ENCODE peak calls at places on chromosomes 1 and 21, in five cellular contexts. One of them, this sample, is unnamed.

GRCh38 chr1:101259744-101260148 is 22.9 kb downstream of the S1PR1 start:
- DNase-seq in GM12892: no peak
- DNase-seq in SK-N-SH: no peak
- DNase-seq in H1: no peak
- DNase-seq in K562: no peak
- DNase-seq in this sample: no peak

GRCh38 chr1:77060000-77060399 is 159.2 kb downstream of the PIGK start:
- DNase-seq in GM12892: no peak
- DNase-seq in SK-N-SH: no peak
- DNase-seq in H1: no peak
- DNase-seq in K562: no peak
- DNase-seq in this sample: no peak

GRCh38 chr1:226921504-226921903 is 18.6 kb upstream of the COQ8A start:
- DNase-seq in GM12892: no peak
- DNase-seq in SK-N-SH: no peak
- DNase-seq in H1: no peak
- DNase-seq in K562: no peak
- DNase-seq in this sample: no peak

GRCh38 chr1:199789141-199789540 is 238.4 kb upstream of the NR5A2 start:
- DNase-seq in GM12892: no peak
- DNase-seq in SK-N-SH: no peak
- DNase-seq in H1: no peak
- DNase-seq in K562: no peak
- DNase-seq in this sample: no peak

GRCh38 chr1:203629509-203630082 is 3.0 kb downstream of the ATP2B4 start:
- DNase-seq in GM12892: peak; percentile 32
- DNase-seq in SK-N-SH: no peak
- DNase-seq in H1: no peak
- DNase-seq in K562: peak; percentile 63
- DNase-seq in this sample: no peak

GRCh38 chr1:8908388-8909151 is 30.1 kb upstream of the ENO1 start:
- DNase-seq in GM12892: no peak
- DNase-seq in SK-N-SH: no peak
- DNase-seq in H1: no peak
- DNase-seq in K562: no peak
- DNase-seq in this sample: no peak

GRCh38 chr21:42159560-42160110 is 59.3 kb upstream of the ABCG1 start:
- DNase-seq in GM12892: no peak
- DNase-seq in SK-N-SH: no peak
- DNase-seq in H1: no peak
- DNase-seq in K562: no peak
- DNase-seq in this sample: no peak

GRCh38 chr1:115063238-115063901 is 25.9 kb downstream of the TSPAN2 start:
- DNase-seq in GM12892: no peak
- DNase-seq in SK-N-SH: no peak
- DNase-seq in H1: no peak
- DNase-seq in K562: no peak
- DNase-seq in this sample: no peak

GRCh38 chr1:10622896-10623295 is 148.1 kb downstream of the PEX14 start:
- DNase-seq in GM12892: no peak
- DNase-seq in SK-N-SH: no peak
- DNase-seq in H1: no peak
- DNase-seq in K562: no peak
- DNase-seq in this sample: no peak

GRCh38 chr1:44035726-44036408 is 4.6 kb upstream of the SLC6A9 start:
- DNase-seq in GM12892: no peak
- DNase-seq in SK-N-SH: peak; percentile 64
- DNase-seq in H1: no peak
- DNase-seq in K562: peak; percentile 99
- DNase-seq in this sample: no peak

DNA sequence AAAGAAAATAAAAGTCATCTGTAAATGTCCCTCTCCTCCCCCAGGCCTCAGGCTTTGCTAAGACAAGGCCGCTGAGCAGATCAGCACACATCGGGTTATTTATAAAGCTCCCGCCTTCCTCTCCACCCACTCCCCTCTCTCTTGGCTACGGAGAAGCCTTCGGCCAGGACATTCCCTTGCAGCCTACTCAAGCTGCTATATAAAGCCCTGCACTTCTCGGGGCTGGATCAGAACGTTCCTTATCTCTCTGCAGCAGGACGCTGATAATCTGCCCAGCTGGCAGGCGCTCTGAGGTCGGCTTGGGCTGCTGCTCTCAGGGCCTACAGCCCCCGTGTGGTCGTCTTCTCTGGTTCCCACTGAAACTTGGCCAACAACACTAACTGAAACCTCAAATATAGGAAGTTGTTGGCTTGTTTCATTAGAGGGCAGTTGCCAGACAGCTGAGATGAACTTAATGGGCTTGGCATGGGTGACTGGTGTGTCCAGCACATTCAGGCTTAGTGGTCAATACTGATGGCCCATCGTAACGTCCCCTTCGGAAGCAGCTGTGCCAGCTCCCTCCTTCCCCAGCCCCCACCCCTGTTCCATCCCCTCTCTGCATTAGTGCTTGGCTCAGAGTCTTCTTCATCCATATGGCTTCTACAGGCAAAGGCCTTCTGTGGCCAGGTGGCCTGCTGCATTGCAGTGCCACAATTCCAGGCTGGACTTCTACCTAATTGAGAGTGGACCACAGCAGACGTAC is 64.6 kb downstream of the IER5 start:
- DNase-seq in GM12892: no peak
- DNase-seq in SK-N-SH: peak; percentile 68
- DNase-seq in H1: no peak
- DNase-seq in K562: peak; percentile 96
- DNase-seq in this sample: no peak
- TF ChIP-seq TAF1 in GM12892: no peak
- TF ChIP-seq TAF1 in SK-N-SH: no peak
- TF ChIP-seq TAF1 in H1: peak; percentile 25
- TF ChIP-seq TAF1 in K562: peak; percentile 69
- TF ChIP-seq TAF1 in this sample: no peak

GRCh38 chr21:35084869-35085268 is 35.8 kb upstream of the RUNX1 start:
- DNase-seq in GM12892: no peak
- DNase-seq in SK-N-SH: no peak
- DNase-seq in H1: no peak
- DNase-seq in K562: no peak
- DNase-seq in this sample: no peak
- TF ChIP-seq TAF1 in GM12892: no peak
- TF ChIP-seq TAF1 in SK-N-SH: no peak
- TF ChIP-seq TAF1 in H1: no peak
- TF ChIP-seq TAF1 in K562: no peak
- TF ChIP-seq TAF1 in this sample: no peak

GRCh38 chr1:56071351-56071750 is 508.0 kb downstream of the PLPP3 start:
- DNase-seq in GM12892: no peak
- DNase-seq in SK-N-SH: no peak
- DNase-seq in H1: no peak
- DNase-seq in K562: no peak
- DNase-seq in this sample: no peak

GRCh38 chr1:56072310-56072709 is 507.1 kb downstream of the PLPP3 start:
- DNase-seq in GM12892: no peak
- DNase-seq in SK-N-SH: no peak
- DNase-seq in H1: no peak
- DNase-seq in K562: no peak
- DNase-seq in this sample: no peak

GRCh38 chr1:56068210-56068609 is 511.2 kb downstream of the PLPP3 start:
- DNase-seq in GM12892: no peak
- DNase-seq in SK-N-SH: no peak
- DNase-seq in H1: no peak
- DNase-seq in K562: no peak
- DNase-seq in this sample: no peak

GRCh38 chr1:56068908-56069307 is 510.5 kb downstream of the PLPP3 start:
- DNase-seq in GM12892: no peak
- DNase-seq in SK-N-SH: no peak
- DNase-seq in H1: no peak
- DNase-seq in K562: no peak
- DNase-seq in this sample: no peak

DNA sequence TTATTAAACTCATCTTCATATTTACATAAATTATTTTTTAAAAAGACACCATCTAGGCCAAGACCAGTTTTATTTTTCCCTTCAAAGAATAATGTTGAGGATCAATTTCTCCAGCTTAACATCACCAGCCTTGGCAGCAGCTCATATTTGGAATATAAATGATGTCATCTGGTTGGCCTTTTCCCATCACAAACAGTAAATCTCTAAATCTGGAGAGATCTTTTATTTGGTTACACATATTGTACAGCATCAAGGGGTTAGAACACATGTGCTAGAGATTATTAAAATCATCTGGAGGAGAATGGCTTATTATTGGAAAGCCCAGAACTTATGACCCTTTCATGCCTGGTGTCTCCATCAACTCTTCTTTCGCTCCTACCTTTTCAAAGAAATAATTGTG is 508.8 kb downstream of the PLPP3 start:
- DNase-seq in GM12892: no peak
- DNase-seq in SK-N-SH: no peak
- DNase-seq in H1: no peak
- DNase-seq in K562: no peak
- DNase-seq in this sample: no peak
- TF ChIP-seq TAF1 in GM12892: no peak
- TF ChIP-seq TAF1 in SK-N-SH: no peak
- TF ChIP-seq TAF1 in H1: no peak
- TF ChIP-seq TAF1 in K562: no peak
- TF ChIP-seq TAF1 in this sample: no peak

DNA sequence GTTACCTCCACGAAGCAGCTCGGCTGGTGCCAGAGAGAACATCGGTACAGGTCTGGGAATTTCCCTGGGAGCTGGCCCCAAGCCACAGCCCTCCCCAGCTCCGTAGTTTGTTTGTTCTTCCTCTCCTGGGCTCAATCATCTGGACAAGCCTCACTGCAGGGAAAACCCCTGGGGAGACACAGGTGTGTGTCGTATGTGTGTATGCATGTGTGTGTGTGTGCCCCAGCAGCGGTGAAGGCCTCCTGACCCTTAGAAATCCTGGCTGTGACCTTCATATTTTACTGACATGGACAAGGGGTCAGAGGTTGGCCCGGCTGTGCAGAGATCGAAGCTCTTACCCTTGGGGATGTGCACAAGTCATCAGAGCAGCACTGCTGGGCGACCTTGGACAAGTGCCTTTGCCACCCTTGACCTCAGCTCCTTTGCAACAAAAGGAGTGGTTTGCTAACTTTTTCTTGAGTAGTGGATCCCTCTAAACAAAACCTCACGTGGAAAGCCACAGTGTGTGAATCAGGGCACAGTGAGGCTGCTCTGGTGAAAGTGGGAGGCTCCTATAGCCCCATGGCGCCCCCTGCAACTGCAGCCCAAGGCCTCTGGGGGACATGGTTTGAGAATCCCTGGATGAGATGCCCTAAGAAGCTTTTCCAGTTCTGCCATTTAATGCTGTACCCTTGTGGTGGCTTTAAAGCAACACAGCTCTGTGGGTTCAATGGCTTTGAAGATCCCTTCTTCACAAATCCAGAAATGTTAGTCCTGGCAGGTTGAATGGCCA is 12.3 kb upstream of the IL22RA1 start:
- DNase-seq in GM12892: peak; percentile 33
- DNase-seq in SK-N-SH: peak; percentile 43
- DNase-seq in H1: no peak
- DNase-seq in K562: no peak
- DNase-seq in this sample: no peak
- TF ChIP-seq TAF1 in GM12892: no peak
- TF ChIP-seq TAF1 in SK-N-SH: no peak
- TF ChIP-seq TAF1 in H1: no peak
- TF ChIP-seq TAF1 in K562: no peak
- TF ChIP-seq TAF1 in this sample: no peak

GRCh38 chr1:24005163-24005562 is 25.0 kb upstream of the SRSF10 start:
- DNase-seq in GM12892: no peak
- DNase-seq in SK-N-SH: no peak
- DNase-seq in H1: no peak
- DNase-seq in K562: no peak
- DNase-seq in this sample: no peak

GRCh38 chr1:24007079-24007478 is 27.0 kb upstream of the SRSF10 start:
- DNase-seq in GM12892: no peak
- DNase-seq in SK-N-SH: no peak
- DNase-seq in H1: no peak
- DNase-seq in K562: no peak
- DNase-seq in this sample: no peak

GRCh38 chr1:24004132-24004531 is 24.0 kb upstream of the SRSF10 start:
- DNase-seq in GM12892: no peak
- DNase-seq in SK-N-SH: no peak
- DNase-seq in H1: no peak
- DNase-seq in K562: no peak
- DNase-seq in this sample: no peak

GRCh38 chr1:24010650-24011049 is 30.5 kb upstream of the SRSF10 start:
- DNase-seq in GM12892: no peak
- DNase-seq in SK-N-SH: no peak
- DNase-seq in H1: no peak
- DNase-seq in K562: no peak
- DNase-seq in this sample: no peak

GRCh38 chr1:24009406-24009805 is 29.3 kb upstream of the SRSF10 start:
- DNase-seq in GM12892: no peak
- DNase-seq in SK-N-SH: no peak
- DNase-seq in H1: no peak
- DNase-seq in K562: no peak
- DNase-seq in this sample: no peak
- TF ChIP-seq TAF1 in GM12892: no peak
- TF ChIP-seq TAF1 in SK-N-SH: no peak
- TF ChIP-seq TAF1 in H1: no peak
- TF ChIP-seq TAF1 in K562: no peak
- TF ChIP-seq TAF1 in this sample: no peak

GRCh38 chr21:39593522-39593921 is 19.2 kb upstream of the B3GALT5 start:
- DNase-seq in GM12892: no peak
- DNase-seq in SK-N-SH: no peak
- DNase-seq in H1: no peak
- DNase-seq in K562: no peak
- DNase-seq in this sample: no peak
- TF ChIP-seq TAF1 in GM12892: no peak
- TF ChIP-seq TAF1 in SK-N-SH: no peak
- TF ChIP-seq TAF1 in H1: no peak
- TF ChIP-seq TAF1 in K562: no peak
- TF ChIP-seq TAF1 in this sample: no peak

GRCh38 chr1:178361847-178362246 is 134.9 kb downstream of the CLEC20A start:
- DNase-seq in GM12892: no peak
- DNase-seq in SK-N-SH: no peak
- DNase-seq in H1: no peak
- DNase-seq in K562: no peak
- DNase-seq in this sample: no peak
- TF ChIP-seq TAF1 in GM12892: no peak
- TF ChIP-seq TAF1 in SK-N-SH: no peak
- TF ChIP-seq TAF1 in H1: no peak
- TF ChIP-seq TAF1 in K562: no peak
- TF ChIP-seq TAF1 in this sample: no peak